ENCODE peak calls at places on chromosomes 13 and 19, in eight cellular contexts. One of them, this sample, is unnamed.

GRCh38 chr13:25699056-25699455 is 327.3 kb downstream of the ATP8A2 start:
- DNase-seq in astrocyte: no peak
- DNase-seq in dorsolateral prefrontal cortex: no peak
- DNase-seq in epithelial cell of prostate: no peak
- DNase-seq in T follicular helper cell: no peak
- DNase-seq in endothelial cell: no peak
- DNase-seq in right cardiac atrium: no peak
- DNase-seq in heart right ventricle: no peak
- DNase-seq in this sample: no peak

GRCh38 chr13:30895773-30896172 is 10.3 kb upstream of the MEDAG start:
- DNase-seq in dorsolateral prefrontal cortex: no peak
- DNase-seq in T follicular helper cell: no peak
- DNase-seq in astrocyte: peak; percentile 88
- DNase-seq in endothelial cell: no peak
- DNase-seq in right cardiac atrium: peak; percentile 81
- DNase-seq in heart right ventricle: peak; percentile 36
- DNase-seq in epithelial cell of prostate: no peak
- DNase-seq in this sample: no peak

GRCh38 chr19:1862424-1863307 is 713 bp downstream of the KLF16 start:
- DNase-seq in right cardiac atrium: peak; percentile 85
- DNase-seq in dorsolateral prefrontal cortex: no peak
- DNase-seq in astrocyte: no peak
- DNase-seq in endothelial cell: no peak
- DNase-seq in epithelial cell of prostate: no peak
- DNase-seq in heart right ventricle: peak; percentile 61
- DNase-seq in T follicular helper cell: peak; percentile 58
- DNase-seq in this sample: no peak

GRCh38 chr13:73106513-73107214 is 47.9 kb downstream of the KLF5 start:
- DNase-seq in right cardiac atrium: no peak
- DNase-seq in heart right ventricle: no peak
- DNase-seq in epithelial cell of prostate: no peak
- DNase-seq in T follicular helper cell: no peak
- DNase-seq in dorsolateral prefrontal cortex: no peak
- DNase-seq in astrocyte: no peak
- DNase-seq in endothelial cell: no peak
- DNase-seq in this sample: no peak

GRCh38 chr13:102817907-102818306 is 19.0 kb downstream of the BIVM start:
- DNase-seq in dorsolateral prefrontal cortex: no peak
- DNase-seq in T follicular helper cell: no peak
- DNase-seq in epithelial cell of prostate: no peak
- DNase-seq in right cardiac atrium: no peak
- DNase-seq in astrocyte: peak; percentile 53
- DNase-seq in endothelial cell: no peak
- DNase-seq in heart right ventricle: no peak
- DNase-seq in this sample: no peak

GRCh38 chr13:111424134-111424533 is 103.7 kb downstream of the TEX29 start:
- DNase-seq in epithelial cell of prostate: no peak
- DNase-seq in right cardiac atrium: no peak
- DNase-seq in T follicular helper cell: no peak
- DNase-seq in astrocyte: no peak
- DNase-seq in dorsolateral prefrontal cortex: no peak
- DNase-seq in heart right ventricle: no peak
- DNase-seq in endothelial cell: no peak
- DNase-seq in this sample: no peak

GRCh38 chr19:34841780-34842179 is 68.8 kb upstream of the ZNF599 start:
- DNase-seq in astrocyte: no peak
- DNase-seq in T follicular helper cell: no peak
- DNase-seq in heart right ventricle: no peak
- DNase-seq in endothelial cell: no peak
- DNase-seq in epithelial cell of prostate: no peak
- DNase-seq in right cardiac atrium: no peak
- DNase-seq in dorsolateral prefrontal cortex: no peak
- DNase-seq in this sample: no peak

GRCh38 chr13:51453959-51454703 is 1.3 kb upstream of the INTS6 start:
- DNase-seq in heart right ventricle: peak; percentile 22
- DNase-seq in epithelial cell of prostate: no peak
- DNase-seq in astrocyte: no peak
- DNase-seq in endothelial cell: peak; percentile 23
- DNase-seq in T follicular helper cell: no peak
- DNase-seq in dorsolateral prefrontal cortex: no peak
- DNase-seq in right cardiac atrium: no peak
- DNase-seq in this sample: no peak

GRCh38 chr13:83125791-83126190 is 756.5 kb downstream of the SLITRK1 start:
- DNase-seq in T follicular helper cell: no peak
- DNase-seq in right cardiac atrium: no peak
- DNase-seq in dorsolateral prefrontal cortex: no peak
- DNase-seq in epithelial cell of prostate: no peak
- DNase-seq in astrocyte: no peak
- DNase-seq in endothelial cell: no peak
- DNase-seq in heart right ventricle: no peak
- DNase-seq in this sample: no peak

GRCh38 chr13:90498816-90499215 is 848.7 kb upstream of the MIR17HG start:
- DNase-seq in heart right ventricle: no peak
- DNase-seq in endothelial cell: no peak
- DNase-seq in astrocyte: no peak
- DNase-seq in epithelial cell of prostate: no peak
- DNase-seq in T follicular helper cell: no peak
- DNase-seq in dorsolateral prefrontal cortex: no peak
- DNase-seq in right cardiac atrium: no peak
- DNase-seq in this sample: no peak

GRCh38 chr19:18611327-18612050 is 1.2 kb upstream of the TMEM59L start:
- DNase-seq in right cardiac atrium: no peak
- DNase-seq in astrocyte: no peak
- DNase-seq in epithelial cell of prostate: no peak
- DNase-seq in dorsolateral prefrontal cortex: no peak
- DNase-seq in heart right ventricle: no peak
- DNase-seq in T follicular helper cell: no peak
- DNase-seq in endothelial cell: no peak
- DNase-seq in this sample: no peak

GRCh38 chr13:66665991-66666390 is 564.1 kb downstream of the PCDH9 start:
- DNase-seq in astrocyte: peak; percentile 92
- DNase-seq in T follicular helper cell: no peak
- DNase-seq in epithelial cell of prostate: no peak
- DNase-seq in heart right ventricle: no peak
- DNase-seq in right cardiac atrium: peak; percentile 25
- DNase-seq in dorsolateral prefrontal cortex: peak; percentile 53
- DNase-seq in endothelial cell: peak; percentile 7
- DNase-seq in this sample: peak; percentile 41

GRCh38 chr19:1651548-1652394 is 644 bp downstream of the TCF3 start:
- DNase-seq in T follicular helper cell: peak; percentile 29
- DNase-seq in right cardiac atrium: peak; percentile 79
- DNase-seq in astrocyte: no peak
- DNase-seq in endothelial cell: peak; percentile 33
- DNase-seq in heart right ventricle: peak; percentile 50
- DNase-seq in epithelial cell of prostate: no peak
- DNase-seq in dorsolateral prefrontal cortex: no peak
- DNase-seq in this sample: no peak

GRCh38 chr13:40109324-40109958 is 454.0 kb downstream of the COG6 start:
- DNase-seq in heart right ventricle: no peak
- DNase-seq in dorsolateral prefrontal cortex: no peak
- DNase-seq in right cardiac atrium: no peak
- DNase-seq in endothelial cell: no peak
- DNase-seq in T follicular helper cell: no peak
- DNase-seq in astrocyte: peak; percentile 99
- DNase-seq in epithelial cell of prostate: peak; percentile 96
- DNase-seq in this sample: no peak

GRCh38 chr13:94595006-94595942 is 678 bp downstream of the TGDS start:
- DNase-seq in epithelial cell of prostate: no peak
- DNase-seq in endothelial cell: no peak
- DNase-seq in astrocyte: no peak
- DNase-seq in dorsolateral prefrontal cortex: no peak
- DNase-seq in heart right ventricle: no peak
- DNase-seq in T follicular helper cell: no peak
- DNase-seq in right cardiac atrium: peak; percentile 30
- DNase-seq in this sample: no peak

GRCh38 chr19:36210497-36210896 is 4.0 kb downstream of the ZNF565 start:
- DNase-seq in dorsolateral prefrontal cortex: no peak
- DNase-seq in T follicular helper cell: no peak
- DNase-seq in heart right ventricle: no peak
- DNase-seq in epithelial cell of prostate: no peak
- DNase-seq in astrocyte: no peak
- DNase-seq in right cardiac atrium: no peak
- DNase-seq in endothelial cell: no peak
- DNase-seq in this sample: no peak